ENCODE peak calls at places on chromosomes 1 and 21, in seven cellular contexts. E, D, O, G, Z, R and N are unnamed samples.

GRCh38 chr1:80021891-80022290 is 1015.4 kb upstream of the ADGRL4 start:
- DNase-seq in G (no peak), Z (no peak), R (no peak), O (no peak), E (no peak), D (no peak), N (no peak)

GRCh38 chr1:231182317-231182716 is 20.5 kb downstream of the TRIM67 start:
- DNase-seq in R (no peak), O (no peak), G (no peak), E (no peak), Z (no peak), D (no peak), N (no peak)

GRCh38 chr1:225766967-225767413 is 10.6 kb upstream of the SRP9 start:
- DNase-seq in G (no peak), O (peak), Z (peak), D (peak), R (no peak), E (peak), N (peak)

GRCh38 chr1:95197616-95198252 is 36.3 kb upstream of the RWDD3 start:
- DNase-seq in O (no peak), D (peak), E (no peak), R (no peak), Z (no peak), G (no peak), N (peak)

GRCh38 chr21:41864311-41865001 is 14.7 kb downstream of the PRDM15 start:
- DNase-seq in Z (peak), R (no peak), E (no peak), O (no peak), D (no peak), G (no peak), N (no peak)

GRCh38 chr1:14553711-14554110 is 44.8 kb upstream of the KAZN start:
- DNase-seq in D (no peak), G (no peak), O (no peak), R (no peak), Z (no peak), E (no peak), N (no peak)

GRCh38 chr1:167555971-167556714 is 2.6 kb upstream of the CREG1 start:
- DNase-seq in E (peak), D (peak), R (peak), O (peak), G (peak), Z (peak), N (peak)

GRCh38 chr1:177069489-177069888 is 95.0 kb downstream of the ASTN1 start:
- DNase-seq in G (no peak), Z (no peak), O (no peak), R (no peak), D (no peak), E (no peak), N (no peak)

GRCh38 chr1:210174133-210174532 is 58.5 kb upstream of the SERTAD4 start:
- DNase-seq in G (no peak), O (no peak), Z (no peak), E (no peak), R (no peak), D (no peak), N (no peak)

GRCh38 chr21:28769683-28770082 is 223.0 kb downstream of the LTN1 start:
- DNase-seq in E (no peak), Z (no peak), O (no peak), D (no peak), G (no peak), R (no peak), N (no peak)

GRCh38 chr1:151813271-151813977 is 8.2 kb upstream of the LINGO4 start:
- DNase-seq in O (no peak), Z (no peak), D (no peak), R (no peak), E (no peak), G (no peak), N (no peak)

GRCh38 chr1:97758589-97759057 is 162.2 kb downstream of the DPYD start:
- DNase-seq in R (no peak), Z (no peak), G (no peak), O (no peak), D (peak), E (no peak), N (no peak)

GRCh38 chr1:64318428-64318827 is 115.0 kb downstream of the UBE2U start:
- DNase-seq in O (no peak), E (no peak), G (no peak), Z (no peak), R (no peak), D (no peak), N (no peak)

GRCh38 chr1:51157411-51157810 is 55.4 kb downstream of the C1orf185 start:
- DNase-seq in E (no peak), Z (no peak), R (no peak), G (no peak), O (no peak), D (no peak), N (no peak)

GRCh38 chr1:9827558-9828185 is 3.9 kb upstream of the CLSTN1 start:
- DNase-seq in O (no peak), E (no peak), D (no peak), G (peak), Z (no peak), R (peak), N (no peak)

GRCh38 chr21:39119696-39120290 is 63.5 kb downstream of the PSMG1 start:
- DNase-seq in E (no peak), O (no peak), R (no peak), G (no peak), D (no peak), Z (no peak), N (no peak)

GRCh38 chr1:26031903-26032220 is 10.3 kb downstream of the EXTL1 start:
- DNase-seq in R (no peak), E (no peak), D (no peak), G (no peak), Z (no peak), O (no peak), N (no peak)

GRCh38 chr1:10623391-10624145 is 148.8 kb downstream of the PEX14 start:
- DNase-seq in E (peak), Z (peak), O (no peak), R (no peak), D (no peak), G (no peak), N (no peak)

GRCh38 chr1:160058087-160058486 is 11.9 kb downstream of the KCNJ10 start:
- DNase-seq in G (no peak), E (no peak), Z (no peak), R (no peak), D (peak), O (no peak), N (no peak)

GRCh38 chr1:14946567-14947285 is 206.8 kb upstream of the TMEM51 start:
- DNase-seq in O (no peak), G (no peak), R (no peak), D (peak), Z (no peak), E (no peak), N (peak)

GRCh38 chr1:3707298-3707938 is 44.8 kb upstream of the CCDC27 start:
- DNase-seq in O (no peak), G (no peak), R (no peak), E (no peak), D (no peak), Z (no peak), N (no peak)

GRCh38 chr1:51421961-51422360 is 91.6 kb upstream of the TTC39A start:
- DNase-seq in D (peak), G (peak), E (no peak), O (no peak), Z (no peak), R (peak), N (peak)

GRCh38 chr1:150429805-150430204 is 57.4 kb upstream of the TARS2 start:
- DNase-seq in E (no peak), O (no peak), Z (no peak), D (no peak), R (no peak), G (peak), N (no peak)

GRCh38 chr1:99548924-99549605 is 96.8 kb upstream of the PALMD start:
- DNase-seq in E (peak), G (no peak), O (no peak), Z (no peak), D (no peak), R (peak), N (no peak)

GRCh38 chr1:229537894-229538293 is 20.6 kb downstream of the ABCB10 start:
- DNase-seq in G (no peak), O (no peak), Z (no peak), E (no peak), D (no peak), R (no peak), N (no peak)

GRCh38 chr1:86868477-86868876 is 45.4 kb downstream of the SELENOF start:
- DNase-seq in E (no peak), O (no peak), Z (no peak), G (no peak), D (no peak), R (no peak), N (no peak)

GRCh38 chr1:44417351-44418021 is 12.4 kb downstream of the RNF220 start:
- DNase-seq in E (no peak), G (no peak), D (peak), O (peak), R (peak), Z (no peak), N (no peak)

GRCh38 chr1:76278711-76279386 is 204.3 kb downstream of the ST6GALNAC3 start:
- DNase-seq in Z (no peak), D (no peak), G (no peak), E (no peak), O (no peak), R (no peak), N (no peak)

GRCh38 chr1:156870734-156871133 is 10.1 kb downstream of the NTRK1 start:
- DNase-seq in G (peak), E (no peak), R (no peak), D (peak), Z (no peak), O (no peak), N (peak)

GRCh38 chr1:18992646-18993045 is 36.2 kb upstream of the IFFO2 start:
- DNase-seq in E (no peak), Z (no peak), R (no peak), O (no peak), G (no peak), D (no peak), N (no peak)

GRCh38 chr1:15022069-15022468 is 131.5 kb upstream of the TMEM51 start:
- DNase-seq in Z (no peak), G (no peak), D (no peak), O (no peak), E (no peak), R (no peak), N (no peak)

GRCh38 chr1:201530741-201531521 is 8.0 kb upstream of the NAV1 start:
- DNase-seq in D (peak), R (peak), Z (peak), G (peak), E (peak), O (peak), N (peak)

GRCh38 chr1:52880226-52880625 is 37.7 kb downstream of the ZYG11A start:
- DNase-seq in Z (no peak), E (no peak), G (no peak), O (no peak), R (no peak), D (no peak), N (no peak)

GRCh38 chr1:65399003-65399402 is 21.5 kb upstream of the LEPR start:
- DNase-seq in G (no peak), D (no peak), R (no peak), Z (no peak), E (no peak), O (no peak), N (no peak)